ENCODE peak calls at places on chromosomes 2 and 18, in ten cellular contexts. L, H, F, Q, R, I, G, S, O and E are unnamed samples.

GRCh38 chr18:79062806-79063205 is 6.4 kb upstream of the ATP9B start:
- DNase-seq in L (no peak), H (peak), F (no peak), Q (no peak), R (no peak), I (no peak), G (no peak), S (no peak), O (no peak), E (no peak)

GRCh38 chr2:241771286-241772062 is 5.1 kb upstream of the GAL3ST2 start:
- DNase-seq in L (no peak), H (no peak), F (no peak), Q (peak), R (no peak), I (no peak), G (peak), S (no peak), O (peak), E (no peak)

GRCh38 chr2:75146903-75147332 is 52.4 kb downstream of the TACR1 start:
- DNase-seq in L (no peak), H (no peak), F (peak), Q (no peak), R (no peak), I (peak), G (peak), S (no peak), O (peak), E (no peak)

GRCh38 chr2:91442246-91442905 is 2750.9 kb downstream of the RPIA start:
- DNase-seq in L (no peak), H (no peak), F (no peak), Q (peak), R (peak), I (no peak), G (no peak), S (peak), O (no peak), E (no peak)

GRCh38 chr2:37599688-37600525 is 71.5 kb downstream of the CDC42EP3 start:
- DNase-seq in L (no peak), H (no peak), F (no peak), Q (peak), R (no peak), I (no peak), G (no peak), S (no peak), O (no peak), E (no peak)

GRCh38 chr2:127567351-127567854 is 31.9 kb downstream of the MYO7B start:
- DNase-seq in L (no peak), H (no peak), F (no peak), Q (no peak), R (no peak), I (no peak), G (no peak), S (no peak), O (no peak), E (no peak)

GRCh38 chr2:174697267-174697666 is 67.0 kb downstream of the CHRNA1 start:
- DNase-seq in L (no peak), H (peak), F (peak), Q (peak), R (peak), I (peak), G (peak), S (peak), O (no peak), E (no peak)

GRCh38 chr2:215003001-215003400 is 135.4 kb downstream of the ABCA12 start:
- DNase-seq in L (no peak), H (no peak), F (no peak), Q (no peak), R (no peak), I (peak), G (peak), S (no peak), O (peak), E (no peak)

GRCh38 chr2:217650229-217650628 is 352.6 kb downstream of the TNS1 start:
- DNase-seq in L (no peak), H (peak), F (peak), Q (no peak), R (no peak), I (no peak), G (no peak), S (no peak), O (no peak), E (no peak)

GRCh38 chr2:96962567-96963203 is 23.7 kb downstream of the FAM178B start:
- DNase-seq in L (no peak), H (no peak), F (no peak), Q (peak), R (no peak), I (no peak), G (no peak), S (no peak), O (no peak), E (no peak)

GRCh38 chr2:111117666-111118454 is 2.9 kb upstream of the BCL2L11 start:
- DNase-seq in L (no peak), H (peak), F (peak), Q (peak), R (no peak), I (peak), G (peak), S (peak), O (peak), E (no peak)

GRCh38 chr2:60554649-60555065 is 1.2 kb upstream of the BCL11A start:
- DNase-seq in L (no peak), H (no peak), F (no peak), Q (no peak), R (no peak), I (no peak), G (no peak), S (peak), O (no peak), E (no peak)

GRCh38 chr2:170847716-170848115 is 31.0 kb downstream of the GAD1 start:
- DNase-seq in L (no peak), H (no peak), F (no peak), Q (no peak), R (no peak), I (no peak), G (no peak), S (no peak), O (no peak), E (no peak)

GRCh38 chr2:47070155-47070919 is 84.8 kb downstream of the STPG4 start:
- DNase-seq in L (no peak), H (no peak), F (no peak), Q (no peak), R (no peak), I (no peak), G (no peak), S (no peak), O (no peak), E (no peak)

GRCh38 chr2:17303054-17303453 is 215.2 kb downstream of the RAD51AP2 start:
- DNase-seq in L (no peak), H (no peak), F (no peak), Q (no peak), R (no peak), I (peak), G (peak), S (no peak), O (peak), E (no peak)

GRCh38 chr2:98020992-98021713 is 25.4 kb upstream of the TMEM131 start:
- DNase-seq in L (no peak), H (no peak), F (no peak), Q (no peak), R (no peak), I (no peak), G (no peak), S (no peak), O (no peak), E (no peak)

GRCh38 chr2:34936089-34936488 is 1337.0 kb upstream of the FAM98A start:
- DNase-seq in L (no peak), H (no peak), F (no peak), Q (no peak), R (no peak), I (no peak), G (no peak), S (no peak), O (no peak), E (no peak)

GRCh38 chr2:109255594-109255993 is 126.6 kb downstream of the SH3RF3 start:
- DNase-seq in L (no peak), H (no peak), F (no peak), Q (no peak), R (no peak), I (no peak), G (no peak), S (no peak), O (no peak), E (no peak)

GRCh38 chr2:58959996-58960395 is 718.9 kb upstream of the FANCL start:
- DNase-seq in L (no peak), H (no peak), F (no peak), Q (no peak), R (no peak), I (no peak), G (no peak), S (no peak), O (no peak), E (no peak)

GRCh38 chr2:40844353-40845277 is 392.7 kb upstream of the SLC8A1 start:
- DNase-seq in L (no peak), H (no peak), F (peak), Q (no peak), R (peak), I (no peak), G (peak), S (no peak), O (no peak), E (no peak)

GRCh38 chr18:31185551-31185950 is 22.9 kb upstream of the DSC1 start:
- DNase-seq in L (no peak), H (no peak), F (peak), Q (no peak), R (no peak), I (peak), G (peak), S (no peak), O (no peak), E (no peak)

GRCh38 chr2:239953418-239954061 is 71.6 kb downstream of the NDUFA10 start:
- DNase-seq in L (no peak), H (no peak), F (no peak), Q (peak), R (no peak), I (peak), G (peak), S (no peak), O (no peak), E (no peak)

GRCh38 chr2:108607706-108608301 is 73.5 kb downstream of the LIMS1 start:
- DNase-seq in L (no peak), H (peak), F (peak), Q (peak), R (peak), I (no peak), G (peak), S (no peak), O (no peak), E (no peak)

GRCh38 chr2:191617589-191617988 is 60.3 kb upstream of the NABP1 start:
- DNase-seq in L (no peak), H (peak), F (no peak), Q (peak), R (no peak), I (no peak), G (no peak), S (no peak), O (no peak), E (no peak)